ENCODE peak calls at places on chromosome 10, in five cellular contexts. U is foreskin fibroblast; D is CD8-positive, alpha-beta memory T cell; P is choroid plexus epithelial cell; R is kidney epithelial cell. V is an unnamed sample.
A peak's percentile ranks its signal among the peaks of the same experiment; 100 is the strongest.

GRCh38 chr10:43926371-43926770 is 277.7 kb upstream of the ZNF32 start:
- DNase-seq in R (no peak), D (no peak), U (no peak), P (no peak), V (no peak)

GRCh38 chr10:110007171-110007700 is 548 bp upstream of the ADD3 start:
- DNase-seq in U (peak; percentile 50), P (peak; percentile 48), D (no peak), R (no peak), V (no peak)

GRCh38 chr10:84427903-84428650 is 99.7 kb downstream of the CCSER2 start:
- DNase-seq in P (peak; percentile 50), D (no peak), R (no peak), U (no peak), V (no peak)

GRCh38 chr10:47425813-47426419 is 41.8 kb upstream of the ZNF488 start:
- DNase-seq in D (no peak), U (no peak), P (no peak), R (no peak), V (no peak)

GRCh38 chr10:88209837-88210552 is 346.6 kb downstream of the PTEN start:
- DNase-seq in D (no peak), U (peak; percentile 65), P (peak; percentile 17), R (no peak), V (no peak)

GRCh38 chr10:122261584-122261983 is 9.5 kb upstream of the BTBD16 start:
- DNase-seq in D (no peak), P (no peak), U (no peak), R (no peak), V (no peak)

GRCh38 chr10:5575144-5575481 is 50.4 kb downstream of the CALML3 start:
- DNase-seq in D (no peak), U (no peak), R (no peak), P (no peak), V (no peak)

GRCh38 chr10:124524991-124525653 is 63.5 kb downstream of the LHPP start:
- DNase-seq in D (no peak), R (no peak), U (no peak), P (no peak), V (no peak)

V was measured in H4.